ENCODE peak calls at places on chromosomes 11 and 22, in ten cellular contexts. X is stimulated activated naive CD4-positive, alpha-beta T cell; Z is HS-5; O is DMS153; S is NCI-H2171; E is NCI-H460; T is stomach; L is EL; D is RWPE1; U is activated T-cell treated with anti-CD3 and anti-CD28 coated beads for 48 hours. K is an unnamed sample.

GRCh38 chr22:32123657-32124056 is 35.4 kb downstream of the C22orf42 start:
- DNase-seq in L (no peak), E (no peak), O (peak; percentile 26), D (no peak), X (no peak), Z (no peak), U (no peak), T (no peak), S (no peak), K (no peak)

GRCh38 chr22:33921576-33922181 is 1.4 kb upstream of the LARGE1 start:
- DNase-seq in S (peak; percentile 24), E (no peak), O (peak; percentile 37), L (no peak), U (no peak), Z (no peak), T (peak; percentile 64), X (no peak), D (no peak), K (no peak)

GRCh38 chr11:120807414-120808150 is 216.3 kb upstream of the TBCEL start:
- DNase-seq in Z (peak; percentile 58), U (no peak), D (peak; percentile 76), X (no peak), T (no peak), O (no peak), E (peak; percentile 32), L (peak; percentile 83), S (no peak), K (no peak)

GRCh38 chr11:72439455-72439854 is 5.1 kb upstream of the CLPB start:
- DNase-seq in X (no peak), U (no peak), D (peak; percentile 40), L (peak; percentile 54), E (no peak), T (no peak), O (no peak), S (no peak), Z (peak; percentile 51), K (no peak)

GRCh38 chr22:25331050-25331449 is 111.6 kb downstream of the CRYBB2 start:
- DNase-seq in T (no peak), X (no peak), D (no peak), S (no peak), O (no peak), U (no peak), Z (no peak), E (no peak), L (no peak), K (no peak)

GRCh38 chr11:62444835-62445234 is 26.0 kb downstream of the SCGB1A1 start:
- DNase-seq in S (no peak), T (no peak), Z (no peak), O (no peak), D (no peak), U (no peak), E (no peak), X (no peak), L (no peak), K (no peak)

GRCh38 chr11:108698844-108699642 is 34.2 kb downstream of the DDX10 start:
- DNase-seq in S (no peak), T (no peak), Z (no peak), X (no peak), U (no peak), O (peak; percentile 62), E (no peak), L (no peak), D (peak; percentile 84), K (no peak)

GRCh38 chr11:103988595-103988969 is 47.9 kb upstream of the DDI1 start:
- DNase-seq in O (no peak), L (peak; percentile 7), D (peak; percentile 2), T (no peak), X (no peak), E (no peak), S (no peak), Z (no peak), U (no peak), K (no peak)

GRCh38 chr11:84722583-84723108 is 904.5 kb downstream of the DLG2 start:
- DNase-seq in O (no peak), U (no peak), Z (no peak), L (no peak), X (no peak), T (no peak), D (no peak), E (no peak), S (no peak), K (no peak)

GRCh38 chr22:42399315-42400271 is 32.6 kb downstream of the NFAM1 start:
- DNase-seq in D (no peak), X (no peak), Z (no peak), T (peak; percentile 30), U (no peak), L (no peak), S (peak; percentile 92), O (peak; percentile 99), E (no peak), K (no peak)

GRCh38 chr22:24331468-24332440 is 61.1 kb downstream of the SPECC1L start:
- DNase-seq in E (no peak), U (no peak), Z (no peak), L (peak; percentile 55), D (no peak), T (no peak), S (no peak), O (no peak), X (no peak), K (no peak)

GRCh38 chr22:44309137-44309536 is 3.6 kb downstream of the SHISAL1 start:
- DNase-seq in E (peak; percentile 6), S (no peak), L (peak; percentile 97), U (no peak), O (no peak), X (no peak), Z (peak; percentile 82), T (no peak), D (peak; percentile 89), K (peak; percentile 7)

GRCh38 chr22:33018232-33018864 is 39.8 kb downstream of the SYN3 start:
- DNase-seq in Z (no peak), L (peak; percentile 51), S (peak; percentile 7), E (peak; percentile 15), T (peak; percentile 71), O (peak; percentile 15), D (peak; percentile 40), U (peak; percentile 29), X (peak; percentile 2), K (peak; percentile 18)

GRCh38 chr11:2295971-2296912 is 5.5 kb downstream of the C11orf21 start:
- DNase-seq in Z (no peak), S (no peak), T (no peak), L (no peak), D (no peak), O (no peak), U (no peak), X (no peak), E (no peak), K (no peak)

GRCh38 chr11:132620423-132620822 is 911.9 kb downstream of the OPCML start:
- DNase-seq in X (no peak), T (no peak), U (no peak), L (no peak), O (peak; percentile 79), Z (no peak), D (no peak), S (no peak), E (no peak), K (no peak)

GRCh38 chr22:47356433-47357011 is 594.1 kb downstream of the TBC1D22A start:
- DNase-seq in U (no peak), D (no peak), S (peak; percentile 67), O (no peak), E (no peak), X (no peak), T (peak; percentile 15), Z (no peak), L (no peak), K (no peak)